ENCODE peak calls at places on chromosomes 7 and 10, in nine cellular contexts. Q, U, W, M, E, B, L, A and J are unnamed samples.

GRCh38 chr7:150971242-150972048 is 6.7 kb downstream of the KCNH2 start:
- DNase-seq in Q (no peak), L (no peak), B (no peak), A (no peak), U (no peak), E (no peak), M (no peak), W (no peak), J (peak)

GRCh38 chr10:99619090-99619800 is 994 bp downstream of the SLC25A28 start:
- DNase-seq in Q (no peak), E (peak), W (no peak), L (peak), A (no peak), M (peak), B (no peak), U (no peak), J (no peak)

GRCh38 chr10:71779641-71780040 is 6.3 kb upstream of the VSIR start:
- DNase-seq in B (no peak), W (no peak), A (no peak), Q (no peak), U (no peak), E (no peak), L (no peak), M (no peak), J (no peak)

GRCh38 chr7:39746162-39746782 is 122.9 kb downstream of the RALA start:
- DNase-seq in Q (peak), A (peak), M (peak), B (peak), U (peak), E (peak), L (peak), W (peak), J (peak)

GRCh38 chr7:137590071-137590470 is 246.5 kb upstream of the PTN start:
- DNase-seq in A (no peak), Q (no peak), M (no peak), U (no peak), L (no peak), B (no peak), E (no peak), W (no peak), J (no peak)

GRCh38 chr7:17802056-17802455 is 138.2 kb downstream of the SNX13 start:
- DNase-seq in W (no peak), B (no peak), U (no peak), L (peak), E (peak), A (no peak), M (peak), Q (no peak), J (no peak)

GRCh38 chr7:32214913-32215312 is 144.7 kb upstream of the PDE1C start:
- DNase-seq in E (no peak), M (no peak), L (no peak), W (no peak), A (no peak), U (no peak), B (no peak), Q (no peak), J (no peak)

GRCh38 chr7:156124356-156124755 is 312.1 kb upstream of the SHH start:
- DNase-seq in U (no peak), Q (no peak), W (no peak), B (no peak), E (no peak), A (no peak), M (no peak), L (no peak), J (no peak)

GRCh38 chr10:37489658-37490003 is 364.2 kb downstream of the ANKRD30A start:
- DNase-seq in Q (no peak), U (no peak), M (no peak), W (no peak), E (no peak), B (no peak), L (no peak), A (no peak), J (no peak)

GRCh38 chr10:37496061-37496460 is 361.3 kb downstream of the ZNF248 start:
- DNase-seq in Q (no peak), E (no peak), W (no peak), M (no peak), B (no peak), U (no peak), L (no peak), A (no peak), J (no peak)

GRCh38 chr10:37490266-37490665 is 364.9 kb downstream of the ANKRD30A start:
- DNase-seq in M (no peak), A (no peak), E (no peak), B (no peak), Q (no peak), U (no peak), L (no peak), W (no peak), J (no peak)

GRCh38 chr10:37495415-37495814 is 362.0 kb downstream of the ZNF248 start:
- DNase-seq in E (peak), Q (no peak), L (peak), U (no peak), M (peak), A (no peak), B (no peak), W (no peak), J (no peak)
- TF ChIP-seq CTCF in E (peak), Q (no peak), L (peak), U (no peak), M (peak), A (no peak), B (no peak), W (no peak), J (no peak)

GRCh38 chr7:35424869-35425495 is 171.1 kb upstream of the TBX20 start:
- DNase-seq in L (peak), B (peak), Q (peak), E (peak), A (no peak), W (peak), M (peak), U (peak), J (peak)

GRCh38 chr7:35436452-35436851 is 182.6 kb upstream of the TBX20 start:
- DNase-seq in L (no peak), Q (no peak), B (no peak), E (no peak), M (no peak), U (no peak), W (no peak), A (no peak), J (no peak)

DNA sequence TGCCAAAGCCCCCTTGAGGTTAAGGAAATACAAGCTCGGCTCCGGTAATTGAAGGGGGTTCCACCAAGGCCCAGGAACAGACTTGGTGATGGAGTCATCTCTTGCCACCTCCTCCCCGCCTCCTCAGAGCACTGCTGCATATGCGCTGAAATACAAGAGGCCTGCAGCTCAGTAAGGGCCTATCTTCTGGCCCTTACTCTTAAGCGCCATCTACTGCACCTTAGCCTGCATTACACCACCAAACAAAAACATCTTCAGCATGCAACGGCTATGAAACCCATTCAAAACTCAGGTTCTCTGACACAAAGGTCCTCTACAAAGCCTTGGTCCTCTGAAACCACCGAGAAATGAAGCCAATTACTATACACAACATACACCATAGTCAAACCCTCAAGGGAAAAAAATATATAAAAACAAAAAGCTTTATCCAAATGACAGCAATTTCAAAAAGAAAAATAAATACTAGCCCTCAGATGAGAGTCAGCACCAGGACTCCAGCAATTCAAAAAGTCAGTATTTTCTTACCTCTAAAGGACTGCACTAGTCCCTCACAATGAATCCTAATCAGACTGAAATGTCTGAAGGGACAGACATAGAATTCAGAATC is 176.8 kb upstream of the TBX20 start:
- DNase-seq in Q (peak), M (peak), U (no peak), L (no peak), W (no peak), A (no peak), E (peak), B (no peak), J (no peak)
- TF ChIP-seq CTCF in Q (peak), M (peak), U (peak), L (peak), W (no peak), A (peak), E (peak), B (peak), J (peak)

DNA sequence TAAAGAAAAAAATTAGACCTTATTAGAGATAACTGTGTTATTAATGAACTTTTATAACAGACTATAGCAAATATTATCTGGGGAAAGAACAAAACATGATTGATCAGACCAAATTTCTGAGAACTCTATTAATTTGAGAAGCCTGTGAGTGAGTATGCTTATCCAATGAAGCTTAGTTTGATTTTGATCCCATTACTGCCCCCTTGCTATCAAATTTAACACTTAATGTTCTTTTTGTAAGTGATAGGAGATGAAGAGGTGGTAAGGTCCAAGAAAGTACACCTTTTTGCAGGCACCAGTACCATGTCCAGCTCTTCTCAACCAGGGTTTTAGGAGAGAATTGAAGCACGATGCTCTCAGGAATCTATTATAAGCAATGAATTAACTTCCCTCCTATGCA is 49.9 kb downstream of the ZNF365 start:
- DNase-seq in B (no peak), A (no peak), E (peak), M (no peak), U (no peak), W (no peak), L (peak), Q (no peak), J (no peak)
- TF ChIP-seq CTCF in B (no peak), A (no peak), E (peak), M (peak), U (no peak), W (no peak), L (peak), Q (no peak), J (no peak)

DNA sequence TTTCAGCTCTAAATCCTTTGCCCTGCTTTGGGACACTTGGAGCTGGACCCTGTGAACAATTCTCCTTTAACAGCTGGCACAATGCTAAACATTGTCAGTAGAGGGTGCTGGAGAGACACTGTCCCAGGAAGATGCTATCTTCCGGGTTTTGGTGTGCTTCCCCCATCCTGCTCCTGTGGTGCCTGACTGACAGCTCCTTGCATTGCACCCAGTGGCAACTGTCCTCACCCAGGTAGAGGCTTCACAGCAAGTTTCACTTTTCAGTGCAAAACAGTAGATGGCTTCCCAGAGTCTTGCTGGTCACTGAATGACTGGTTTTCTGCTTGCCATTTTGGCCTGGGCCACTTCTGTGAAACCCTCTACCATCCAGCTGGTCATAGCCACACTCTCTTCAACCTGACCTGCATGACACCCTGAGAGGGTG is 77.3 kb downstream of the CDC14C start:
- DNase-seq in L (peak), Q (peak), M (peak), W (no peak), E (peak), U (peak), A (no peak), B (no peak), J (peak)
- TF ChIP-seq CTCF in L (peak), Q (peak), M (peak), W (peak), E (peak), U (peak), A (peak), B (no peak), J (peak)